ENCODE peak calls at places on chromosomes 6 and 20, in nine cellular contexts. N, I, H, T, Z, J, W, C and B are unnamed samples.

GRCh38 chr6:39310542-39310941 is 3.7 kb downstream of the KCNK17 start:
- DNase-seq in J (no peak), I (no peak), H (no peak), T (no peak), C (no peak), Z (no peak), N (no peak), W (no peak), B (no peak)

GRCh38 chr6:77463881-77464867 is 883 bp upstream of the HTR1B start:
- DNase-seq in H (no peak), J (no peak), T (peak; percentile 22), C (peak; percentile 54), I (peak; percentile 52), N (no peak), W (peak; percentile 6), Z (no peak), B (peak; percentile 24)

GRCh38 chr6:116779569-116780164 is 14.1 kb upstream of the FAM162B start:
- DNase-seq in C (peak; percentile 9), W (no peak), J (peak; percentile 21), N (peak; percentile 36), I (peak; percentile 36), T (no peak), Z (peak; percentile 58), H (no peak), B (no peak)

GRCh38 chr6:14953806-14954205 is 292.1 kb upstream of the JARID2 start:
- DNase-seq in W (no peak), I (no peak), Z (no peak), C (no peak), H (no peak), J (no peak), N (no peak), T (no peak), B (no peak)

GRCh38 chr20:33858666-33859065 is 47.5 kb downstream of the CHMP4B start:
- DNase-seq in C (no peak), I (no peak), Z (no peak), J (no peak), T (no peak), N (no peak), W (no peak), H (no peak), B (no peak)

GRCh38 chr6:164303092-164304007 is 888.8 kb downstream of the QKI start:
- DNase-seq in T (no peak), W (peak; percentile 52), H (no peak), C (no peak), N (no peak), J (peak; percentile 41), I (peak; percentile 68), Z (peak; percentile 86), B (no peak)

GRCh38 chr6:38279423-38279822 is 360.3 kb downstream of the BTBD9 start:
- DNase-seq in C (no peak), Z (peak; percentile 29), N (no peak), I (no peak), T (no peak), J (no peak), H (no peak), W (no peak), B (no peak)

GRCh38 chr6:35686441-35686840 is 2.3 kb downstream of the FKBP5 start:
- DNase-seq in T (no peak), C (no peak), J (no peak), N (no peak), H (no peak), Z (no peak), W (no peak), I (no peak), B (no peak)

GRCh38 chr20:52539891-52540290 is 348.3 kb upstream of the ZFP64 start:
- DNase-seq in T (no peak), I (no peak), N (no peak), C (no peak), H (no peak), W (no peak), Z (no peak), J (no peak), B (no peak)

GRCh38 chr20:34977365-34978091 is 21.9 kb downstream of the MYH7B start:
- DNase-seq in I (no peak), T (peak; percentile 22), C (no peak), W (no peak), J (no peak), H (no peak), N (no peak), Z (no peak), B (no peak)

GRCh38 chr20:6265204-6265904 is 142.5 kb upstream of the FERMT1 start:
- DNase-seq in J (peak; percentile 87), N (peak; percentile 73), W (no peak), H (no peak), C (no peak), Z (peak; percentile 92), I (peak; percentile 82), T (no peak), B (no peak)

GRCh38 chr6:1143655-1144054 is 168.2 kb upstream of the FOXQ1 start:
- DNase-seq in J (peak; percentile 40), I (no peak), C (no peak), H (no peak), N (peak; percentile 87), T (no peak), W (no peak), Z (no peak), B (no peak)

GRCh38 chr20:23880426-23880825 is 878 bp upstream of the CST5 start:
- DNase-seq in N (peak; percentile 3), Z (no peak), I (no peak), T (no peak), W (no peak), C (no peak), H (no peak), J (no peak), B (no peak)

GRCh38 chr6:52749546-52750152 is 13.6 kb downstream of the GSTA2 start:
- DNase-seq in W (no peak), Z (no peak), I (no peak), N (no peak), C (no peak), J (no peak), H (no peak), T (no peak), B (no peak)

GRCh38 chr20:49821850-49822249 is 9.2 kb downstream of the SLC9A8 start:
- DNase-seq in J (peak; percentile 81), I (peak; percentile 5), T (no peak), N (peak; percentile 71), H (no peak), C (no peak), W (no peak), Z (peak; percentile 79), B (no peak)
- TF ChIP-seq CTCF in J (peak; percentile 48), I (peak; percentile 22), T (no peak), N (peak; percentile 42), H (no peak), C (no peak), W (peak; percentile 30), Z (peak; percentile 53), B (no peak)

DNA sequence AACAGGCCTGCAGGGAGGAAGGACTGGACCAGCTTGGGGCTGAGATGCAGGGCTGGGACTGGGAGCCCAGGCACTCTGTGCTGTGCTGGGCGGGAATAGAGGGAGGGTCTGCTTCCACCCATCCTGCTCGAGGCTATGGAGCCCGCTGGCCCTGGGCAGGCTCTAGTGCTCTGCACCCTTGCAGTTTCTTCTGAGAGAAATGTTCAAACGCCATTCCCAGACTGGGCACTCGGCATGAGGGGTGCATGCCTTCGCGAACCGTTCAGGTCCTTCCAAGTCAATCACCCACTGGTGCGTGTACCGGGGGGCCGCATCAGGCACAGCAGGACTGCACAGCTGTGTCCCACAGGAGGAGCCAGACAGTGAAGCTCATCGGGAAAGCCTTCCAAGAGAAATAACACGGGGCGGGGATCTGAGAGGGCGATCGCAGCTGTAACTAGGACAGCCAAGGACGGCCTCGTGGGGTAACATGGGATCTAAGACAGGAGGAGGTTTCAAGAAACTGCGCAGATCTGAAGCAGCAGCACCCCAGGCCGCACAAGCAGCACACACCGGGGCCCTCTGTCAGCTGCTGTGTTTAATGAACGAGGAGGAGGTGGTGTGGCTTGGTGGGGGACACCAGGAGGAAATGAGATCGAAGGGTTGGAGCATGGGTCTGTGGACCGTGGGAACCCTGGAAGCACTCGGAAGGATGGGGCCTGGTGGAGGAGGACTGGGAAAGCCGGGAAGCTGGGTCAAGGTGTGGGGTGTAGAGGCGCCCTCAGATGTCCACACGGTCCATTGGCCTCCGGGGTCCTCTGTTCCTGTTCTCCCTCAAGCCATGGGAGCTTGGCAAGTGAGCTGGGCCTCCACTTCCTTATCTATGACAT is 26.1 kb upstream of the PYGB start:
- DNase-seq in C (no peak), N (no peak), W (peak; percentile 43), T (no peak), I (no peak), Z (no peak), H (no peak), J (no peak), B (no peak)
- TF ChIP-seq CTCF in C (no peak), N (no peak), W (no peak), T (no peak), I (no peak), Z (no peak), H (no peak), J (no peak), B (no peak)

DNA sequence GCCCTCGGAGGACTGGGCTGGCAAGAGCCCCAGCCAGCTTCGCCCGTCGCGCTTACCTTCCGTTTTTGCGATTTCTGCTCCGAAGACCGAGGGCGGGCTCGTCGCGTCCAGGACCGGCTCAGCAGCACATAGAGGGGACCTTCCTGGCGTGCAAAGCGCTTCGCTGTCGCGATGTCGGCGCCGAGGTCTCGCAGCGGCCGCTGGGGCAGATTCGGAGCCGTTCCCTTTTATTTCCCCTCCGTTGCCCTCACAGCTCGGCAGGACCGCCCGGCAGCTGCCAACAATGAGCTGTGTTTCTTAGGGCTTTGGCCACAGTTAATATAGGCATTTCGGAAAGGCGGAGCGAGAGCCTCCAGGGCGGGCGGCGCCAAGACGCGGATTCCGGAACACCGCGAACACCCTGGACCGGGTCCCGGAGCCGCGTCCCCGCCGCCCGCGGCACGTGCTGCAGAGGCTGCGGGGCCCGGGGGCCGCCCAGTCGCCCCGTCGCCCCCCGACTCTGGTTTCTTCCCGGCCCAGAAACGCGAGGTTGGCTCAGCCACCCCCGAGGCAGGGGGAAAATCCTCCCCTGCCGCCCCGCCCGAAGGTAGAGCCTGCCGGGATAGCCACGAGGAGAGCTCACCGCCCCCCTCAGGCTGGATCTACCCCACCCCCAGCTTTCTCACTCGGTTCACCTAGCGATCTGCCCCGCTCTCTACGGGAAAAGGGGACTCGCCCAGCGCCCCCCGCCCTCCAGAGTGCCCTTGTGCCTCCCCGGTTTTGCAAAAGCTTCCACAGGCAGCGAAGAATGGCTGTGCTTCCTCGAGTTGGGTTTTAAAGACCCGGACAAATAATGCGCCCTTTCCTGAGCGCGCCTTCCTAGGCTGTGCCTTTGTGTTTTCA is at the start of gene CITED2:
- DNase-seq in T (peak; percentile 96), H (peak; percentile 91), J (peak; percentile 94), Z (peak; percentile 98), I (peak; percentile 93), W (peak; percentile 93), N (peak; percentile 96), C (peak; percentile 93), B (peak; percentile 90)
- TF ChIP-seq CTCF in T (no peak), H (no peak), J (no peak), Z (peak; percentile 20), I (no peak), W (peak; percentile 25), N (peak; percentile 17), C (no peak), B (peak; percentile 48)

DNA sequence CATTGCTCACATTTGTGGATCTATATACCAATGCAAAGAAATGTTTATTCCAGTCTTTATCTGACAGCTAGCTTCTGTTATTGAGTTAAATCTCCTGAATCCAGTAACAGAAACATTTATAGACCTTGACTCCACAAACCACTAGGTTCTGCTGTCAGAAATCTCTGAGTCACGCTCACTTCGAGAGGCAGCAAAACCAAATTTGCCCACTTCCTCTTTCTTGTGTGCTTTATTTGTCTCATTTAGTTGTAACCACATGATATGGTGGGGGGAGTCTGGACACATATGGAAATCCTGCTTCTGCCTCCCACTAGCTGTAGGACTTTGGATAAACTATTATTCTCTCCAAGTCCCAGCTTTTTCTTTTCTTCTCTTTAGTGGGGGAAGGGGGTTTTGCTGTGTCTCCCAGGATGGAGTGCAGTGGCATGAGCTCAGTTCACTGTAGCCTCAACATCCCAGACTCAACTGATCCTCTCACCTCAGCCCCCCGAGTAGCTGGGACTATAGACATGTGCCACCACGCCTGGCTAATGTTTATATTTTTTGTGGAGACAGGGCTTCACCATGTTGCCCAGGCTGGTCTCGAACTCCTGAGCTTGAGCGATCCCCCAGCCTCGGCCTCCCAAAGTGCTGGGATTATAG is 54.4 kb downstream of the IPCEF1 start:
- DNase-seq in J (peak; percentile 95), W (no peak), I (no peak), N (peak; percentile 95), H (no peak), T (no peak), C (no peak), Z (peak; percentile 70), B (no peak)
- TF ChIP-seq CTCF in J (no peak), W (no peak), I (no peak), N (no peak), H (no peak), T (no peak), C (no peak), Z (no peak), B (no peak)